ENCODE peak calls at places on chromosome 9, in four cellular contexts. One of them, this sample, is unnamed.

GRCh38 chr9:134575103-134575816 is 66.3 kb upstream of the COL5A1 start:
- DNase-seq in midbrain: no peak
- DNase-seq in substantia nigra: no peak
- DNase-seq in activated naive CD4-positive, alpha-beta T cell treated with anti-CD3 and anti-CD28 coated beads for 36 hours: no peak
- DNase-seq in this sample: no peak

GRCh38 chr9:20726144-20726543 is 42.1 kb downstream of the FOCAD start:
- DNase-seq in substantia nigra: no peak
- DNase-seq in midbrain: no peak
- DNase-seq in activated naive CD4-positive, alpha-beta T cell treated with anti-CD3 and anti-CD28 coated beads for 36 hours: no peak
- DNase-seq in this sample: peak

GRCh38 chr9:81069923-81070322 is 619.4 kb downstream of the TLE1 start:
- DNase-seq in substantia nigra: no peak
- DNase-seq in activated naive CD4-positive, alpha-beta T cell treated with anti-CD3 and anti-CD28 coated beads for 36 hours: no peak
- DNase-seq in midbrain: no peak
- DNase-seq in this sample: no peak

GRCh38 chr9:131407717-131408195 is 13.9 kb downstream of the PRRC2B start:
- DNase-seq in activated naive CD4-positive, alpha-beta T cell treated with anti-CD3 and anti-CD28 coated beads for 36 hours: peak
- DNase-seq in midbrain: peak
- DNase-seq in substantia nigra: peak
- DNase-seq in this sample: no peak

GRCh38 chr9:91736311-91736710 is 213.7 kb downstream of the ROR2 start:
- DNase-seq in midbrain: no peak
- DNase-seq in substantia nigra: no peak
- DNase-seq in activated naive CD4-positive, alpha-beta T cell treated with anti-CD3 and anti-CD28 coated beads for 36 hours: no peak
- DNase-seq in this sample: no peak

GRCh38 chr9:4661165-4662095 is 664 bp upstream of the PLPP6 start:
- DNase-seq in midbrain: no peak
- DNase-seq in substantia nigra: no peak
- DNase-seq in activated naive CD4-positive, alpha-beta T cell treated with anti-CD3 and anti-CD28 coated beads for 36 hours: no peak
- DNase-seq in this sample: no peak

GRCh38 chr9:95580812-95581761 is 64.3 kb upstream of the PTCH1 start:
- DNase-seq in substantia nigra: no peak
- DNase-seq in activated naive CD4-positive, alpha-beta T cell treated with anti-CD3 and anti-CD28 coated beads for 36 hours: no peak
- DNase-seq in midbrain: no peak
- DNase-seq in this sample: no peak

GRCh38 chr9:110700953-110701352 is 32.4 kb downstream of the MUSK start:
- DNase-seq in activated naive CD4-positive, alpha-beta T cell treated with anti-CD3 and anti-CD28 coated beads for 36 hours: no peak
- DNase-seq in substantia nigra: no peak
- DNase-seq in midbrain: no peak
- DNase-seq in this sample: no peak

GRCh38 chr9:127778280-127779135 is at the start of gene SH2D3C:
- DNase-seq in activated naive CD4-positive, alpha-beta T cell treated with anti-CD3 and anti-CD28 coated beads for 36 hours: peak
- DNase-seq in midbrain: no peak
- DNase-seq in substantia nigra: no peak
- DNase-seq in this sample: no peak

GRCh38 chr9:14345586-14346237 is 31.8 kb upstream of the NFIB start:
- DNase-seq in substantia nigra: no peak
- DNase-seq in midbrain: no peak
- DNase-seq in activated naive CD4-positive, alpha-beta T cell treated with anti-CD3 and anti-CD28 coated beads for 36 hours: no peak
- DNase-seq in this sample: no peak

GRCh38 chr9:5631021-5631420 is 2.1 kb downstream of the RIC1 start:
- DNase-seq in midbrain: no peak
- DNase-seq in activated naive CD4-positive, alpha-beta T cell treated with anti-CD3 and anti-CD28 coated beads for 36 hours: no peak
- DNase-seq in substantia nigra: no peak
- DNase-seq in this sample: no peak

GRCh38 chr9:93094294-93095204 is 1.5 kb upstream of the CARD19 start:
- DNase-seq in substantia nigra: peak
- DNase-seq in midbrain: peak
- DNase-seq in activated naive CD4-positive, alpha-beta T cell treated with anti-CD3 and anti-CD28 coated beads for 36 hours: peak
- DNase-seq in this sample: peak

GRCh38 chr9:88218721-88219120 is 80.4 kb upstream of the SPATA31C2 start:
- DNase-seq in activated naive CD4-positive, alpha-beta T cell treated with anti-CD3 and anti-CD28 coated beads for 36 hours: no peak
- DNase-seq in midbrain: no peak
- DNase-seq in substantia nigra: no peak
- DNase-seq in this sample: no peak

GRCh38 chr9:78029601-78030552 is 1.7 kb downstream of the GNAQ start:
- DNase-seq in activated naive CD4-positive, alpha-beta T cell treated with anti-CD3 and anti-CD28 coated beads for 36 hours: peak
- DNase-seq in substantia nigra: no peak
- DNase-seq in midbrain: peak
- DNase-seq in this sample: peak

GRCh38 chr9:93422987-93423386 is 28.5 kb upstream of the FAM120A start:
- DNase-seq in midbrain: no peak
- DNase-seq in activated naive CD4-positive, alpha-beta T cell treated with anti-CD3 and anti-CD28 coated beads for 36 hours: no peak
- DNase-seq in substantia nigra: no peak
- DNase-seq in this sample: no peak

GRCh38 chr9:97982719-97983523 is at the start of gene ANP32B:
- DNase-seq in activated naive CD4-positive, alpha-beta T cell treated with anti-CD3 and anti-CD28 coated beads for 36 hours: peak
- DNase-seq in midbrain: peak
- DNase-seq in substantia nigra: peak
- DNase-seq in this sample: peak

GRCh38 chr9:114202396-114202795 is 47.1 kb downstream of the COL27A1 start:
- DNase-seq in activated naive CD4-positive, alpha-beta T cell treated with anti-CD3 and anti-CD28 coated beads for 36 hours: no peak
- DNase-seq in substantia nigra: no peak
- DNase-seq in midbrain: no peak
- DNase-seq in this sample: no peak

GRCh38 chr9:95991326-95991725 is 115.8 kb downstream of the ERCC6L2 start:
- DNase-seq in midbrain: no peak
- DNase-seq in activated naive CD4-positive, alpha-beta T cell treated with anti-CD3 and anti-CD28 coated beads for 36 hours: no peak
- DNase-seq in substantia nigra: no peak
- DNase-seq in this sample: no peak

GRCh38 chr9:127793093-127793708 is 7.4 kb downstream of the CDK9 start:
- DNase-seq in substantia nigra: no peak
- DNase-seq in activated naive CD4-positive, alpha-beta T cell treated with anti-CD3 and anti-CD28 coated beads for 36 hours: no peak
- DNase-seq in midbrain: no peak
- DNase-seq in this sample: no peak

GRCh38 chr9:133140174-133140505 is 19.1 kb upstream of the RALGDS start:
- DNase-seq in substantia nigra: no peak
- DNase-seq in activated naive CD4-positive, alpha-beta T cell treated with anti-CD3 and anti-CD28 coated beads for 36 hours: no peak
- DNase-seq in midbrain: no peak
- DNase-seq in this sample: no peak

GRCh38 chr9:105007143-105007542 is 79.2 kb upstream of the ABCA1 start:
- DNase-seq in activated naive CD4-positive, alpha-beta T cell treated with anti-CD3 and anti-CD28 coated beads for 36 hours: peak
- DNase-seq in substantia nigra: no peak
- DNase-seq in midbrain: peak
- DNase-seq in this sample: no peak

GRCh38 chr9:8685846-8686245 is 886.3 kb upstream of the DMAC1 start:
- DNase-seq in activated naive CD4-positive, alpha-beta T cell treated with anti-CD3 and anti-CD28 coated beads for 36 hours: no peak
- DNase-seq in midbrain: no peak
- DNase-seq in substantia nigra: no peak
- DNase-seq in this sample: no peak

GRCh38 chr9:91391426-91392217 is 29.9 kb upstream of the AUH start:
- DNase-seq in activated naive CD4-positive, alpha-beta T cell treated with anti-CD3 and anti-CD28 coated beads for 36 hours: no peak
- DNase-seq in substantia nigra: no peak
- DNase-seq in midbrain: no peak
- DNase-seq in this sample: no peak

GRCh38 chr9:38362912-38363588 is 29.5 kb upstream of the ALDH1B1 start:
- DNase-seq in substantia nigra: peak
- DNase-seq in midbrain: peak
- DNase-seq in activated naive CD4-positive, alpha-beta T cell treated with anti-CD3 and anti-CD28 coated beads for 36 hours: peak
- DNase-seq in this sample: peak

This sample was measured in putamen.